ENCODE peak calls at places on chromosomes 3 and 15, in six cellular contexts. One of them, this sample, is unnamed.

GRCh38 chr15:87118424-87118823 is 1038.8 kb downstream of the AGBL1 start:
- DNase-seq in astrocyte of the spinal cord: no peak
- DNase-seq in A549: no peak
- DNase-seq in fibroblast of pulmonary artery: no peak
- DNase-seq in left ventricle myocardium inferior: no peak
- DNase-seq in cardiac fibroblast: no peak
- DNase-seq in this sample: no peak

GRCh38 chr3:60303160-60303559 is 948.1 kb downstream of the FHIT start:
- DNase-seq in astrocyte of the spinal cord: no peak
- DNase-seq in A549: no peak
- DNase-seq in fibroblast of pulmonary artery: peak
- DNase-seq in left ventricle myocardium inferior: no peak
- DNase-seq in cardiac fibroblast: no peak
- DNase-seq in this sample: no peak

GRCh38 chr3:61008168-61008737 is 243.0 kb downstream of the FHIT start:
- DNase-seq in astrocyte of the spinal cord: no peak
- DNase-seq in A549: no peak
- DNase-seq in fibroblast of pulmonary artery: no peak
- DNase-seq in left ventricle myocardium inferior: no peak
- DNase-seq in cardiac fibroblast: no peak
- DNase-seq in this sample: no peak

GRCh38 chr15:63250312-63250965 is 27.0 kb upstream of the APH1B start:
- DNase-seq in astrocyte of the spinal cord: peak
- DNase-seq in A549: no peak
- DNase-seq in fibroblast of pulmonary artery: peak
- DNase-seq in left ventricle myocardium inferior: no peak
- DNase-seq in cardiac fibroblast: peak
- DNase-seq in this sample: no peak

GRCh38 chr15:40282144-40282869 is 557 bp downstream of the ANKRD63 start:
- DNase-seq in astrocyte of the spinal cord: no peak
- DNase-seq in A549: peak
- DNase-seq in fibroblast of pulmonary artery: no peak
- DNase-seq in left ventricle myocardium inferior: peak
- DNase-seq in cardiac fibroblast: peak
- DNase-seq in this sample: no peak

GRCh38 chr15:75325922-75326321 is 9.9 kb upstream of the COMMD4 start:
- DNase-seq in astrocyte of the spinal cord: no peak
- DNase-seq in A549: no peak
- DNase-seq in fibroblast of pulmonary artery: no peak
- DNase-seq in left ventricle myocardium inferior: no peak
- DNase-seq in cardiac fibroblast: no peak
- DNase-seq in this sample: no peak

GRCh38 chr15:66789029-66790025 is 87.3 kb downstream of the SMAD6 start:
- DNase-seq in astrocyte of the spinal cord: peak
- DNase-seq in A549: no peak
- DNase-seq in fibroblast of pulmonary artery: peak
- DNase-seq in left ventricle myocardium inferior: peak
- DNase-seq in cardiac fibroblast: peak
- DNase-seq in this sample: peak

GRCh38 chr15:71110800-71111565 is 4.3 kb upstream of the THSD4 start:
- DNase-seq in astrocyte of the spinal cord: no peak
- DNase-seq in A549: no peak
- DNase-seq in fibroblast of pulmonary artery: no peak
- DNase-seq in left ventricle myocardium inferior: no peak
- DNase-seq in cardiac fibroblast: no peak
- DNase-seq in this sample: no peak

GRCh38 chr3:189041482-189042090 is 130.2 kb upstream of the TPRG1 start:
- DNase-seq in astrocyte of the spinal cord: peak
- DNase-seq in A549: peak
- DNase-seq in fibroblast of pulmonary artery: peak
- DNase-seq in left ventricle myocardium inferior: no peak
- DNase-seq in cardiac fibroblast: peak
- DNase-seq in this sample: peak

GRCh38 chr3:121707531-121708273 is 41.8 kb downstream of the GOLGB1 start:
- DNase-seq in astrocyte of the spinal cord: peak
- DNase-seq in A549: no peak
- DNase-seq in fibroblast of pulmonary artery: no peak
- DNase-seq in left ventricle myocardium inferior: no peak
- DNase-seq in cardiac fibroblast: peak
- DNase-seq in this sample: no peak

GRCh38 chr3:123632161-123632655 is 47.4 kb upstream of the HACD2 start:
- DNase-seq in astrocyte of the spinal cord: peak
- DNase-seq in A549: no peak
- DNase-seq in fibroblast of pulmonary artery: peak
- DNase-seq in left ventricle myocardium inferior: no peak
- DNase-seq in cardiac fibroblast: no peak
- DNase-seq in this sample: peak

GRCh38 chr3:159964166-159964973 is 24.3 kb upstream of the IL12A start:
- DNase-seq in astrocyte of the spinal cord: peak
- DNase-seq in A549: peak
- DNase-seq in fibroblast of pulmonary artery: peak
- DNase-seq in left ventricle myocardium inferior: no peak
- DNase-seq in cardiac fibroblast: peak
- DNase-seq in this sample: no peak

GRCh38 chr3:86047329-86047625 is 943.7 kb downstream of the VGLL3 start:
- DNase-seq in astrocyte of the spinal cord: no peak
- DNase-seq in A549: no peak
- DNase-seq in fibroblast of pulmonary artery: no peak
- DNase-seq in left ventricle myocardium inferior: no peak
- DNase-seq in cardiac fibroblast: no peak
- DNase-seq in this sample: no peak

GRCh38 chr3:151016421-151016820 is 43.9 kb upstream of the CLRN1 start:
- DNase-seq in astrocyte of the spinal cord: no peak
- DNase-seq in A549: no peak
- DNase-seq in fibroblast of pulmonary artery: peak
- DNase-seq in left ventricle myocardium inferior: no peak
- DNase-seq in cardiac fibroblast: peak
- DNase-seq in this sample: no peak

GRCh38 chr15:36911322-36911944 is 188.9 kb downstream of the MEIS2 start:
- DNase-seq in astrocyte of the spinal cord: peak
- DNase-seq in A549: no peak
- DNase-seq in fibroblast of pulmonary artery: peak
- DNase-seq in left ventricle myocardium inferior: no peak
- DNase-seq in cardiac fibroblast: peak
- DNase-seq in this sample: no peak

GRCh38 chr3:190840146-190840545 is 22.3 kb downstream of the GMNC start:
- DNase-seq in astrocyte of the spinal cord: no peak
- DNase-seq in A549: no peak
- DNase-seq in fibroblast of pulmonary artery: peak
- DNase-seq in left ventricle myocardium inferior: no peak
- DNase-seq in cardiac fibroblast: peak
- DNase-seq in this sample: no peak

GRCh38 chr15:64162478-64162868 is 349 bp downstream of the PPIB start:
- DNase-seq in astrocyte of the spinal cord: no peak
- DNase-seq in A549: peak
- DNase-seq in fibroblast of pulmonary artery: no peak
- DNase-seq in left ventricle myocardium inferior: no peak
- DNase-seq in cardiac fibroblast: no peak
- DNase-seq in this sample: no peak

GRCh38 chr3:149510480-149510879 is 36.0 kb downstream of the TM4SF4 start:
- DNase-seq in astrocyte of the spinal cord: no peak
- DNase-seq in A549: no peak
- DNase-seq in fibroblast of pulmonary artery: no peak
- DNase-seq in left ventricle myocardium inferior: no peak
- DNase-seq in cardiac fibroblast: no peak
- DNase-seq in this sample: no peak

GRCh38 chr3:149506965-149507364 is 32.5 kb downstream of the TM4SF4 start:
- DNase-seq in astrocyte of the spinal cord: peak
- DNase-seq in A549: no peak
- DNase-seq in fibroblast of pulmonary artery: no peak
- DNase-seq in left ventricle myocardium inferior: no peak
- DNase-seq in cardiac fibroblast: no peak
- DNase-seq in this sample: no peak

GRCh38 chr3:149511040-149511626 is 36.6 kb downstream of the TM4SF4 start:
- DNase-seq in astrocyte of the spinal cord: no peak
- DNase-seq in A549: no peak
- DNase-seq in fibroblast of pulmonary artery: no peak
- DNase-seq in left ventricle myocardium inferior: no peak
- DNase-seq in cardiac fibroblast: no peak
- DNase-seq in this sample: no peak

GRCh38 chr3:149506540-149506939 is 32.0 kb downstream of the TM4SF4 start:
- DNase-seq in astrocyte of the spinal cord: peak
- DNase-seq in A549: no peak
- DNase-seq in fibroblast of pulmonary artery: no peak
- DNase-seq in left ventricle myocardium inferior: no peak
- DNase-seq in cardiac fibroblast: peak
- DNase-seq in this sample: no peak

DNA sequence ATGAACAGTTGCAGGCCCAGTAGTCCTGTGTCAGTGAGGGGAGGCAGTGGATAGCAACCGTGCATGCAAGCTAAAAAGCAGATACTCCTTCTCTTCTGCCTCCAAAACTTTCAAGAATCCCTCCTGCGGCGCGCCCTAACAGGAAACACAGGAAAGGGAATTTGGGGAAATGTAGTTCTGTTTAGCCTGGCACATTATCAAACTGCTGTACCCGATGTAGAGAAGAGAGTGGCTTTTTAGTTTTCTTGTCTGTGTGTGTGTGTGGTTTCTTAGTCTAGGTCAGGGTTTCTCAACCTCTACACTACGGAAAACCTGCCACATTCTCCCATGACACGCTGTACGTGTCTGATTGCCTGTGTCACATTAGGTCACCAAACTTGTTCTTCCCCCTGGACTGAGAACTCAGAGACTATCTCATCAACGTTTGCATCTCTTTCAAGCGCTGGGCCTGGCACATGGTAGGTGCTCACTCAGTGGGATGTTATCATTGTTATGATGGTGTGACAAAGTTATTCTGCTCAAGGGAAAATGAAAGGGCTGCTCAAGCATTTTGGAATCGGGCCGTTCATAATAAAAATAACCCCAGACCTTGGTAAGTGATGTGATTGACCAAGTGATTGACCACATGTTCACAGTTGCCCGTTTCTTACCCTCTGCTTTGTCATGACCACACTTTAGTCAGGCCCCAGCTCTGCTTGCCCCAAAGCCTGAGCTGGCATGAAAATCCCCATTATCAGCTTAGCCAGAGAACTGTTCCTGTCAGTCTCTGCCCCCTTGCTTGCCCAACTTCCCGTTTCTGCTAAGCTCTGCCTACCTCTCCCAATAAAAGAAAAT is 33.2 kb downstream of the TM4SF4 start:
- DNase-seq in astrocyte of the spinal cord: peak
- DNase-seq in A549: no peak
- DNase-seq in fibroblast of pulmonary artery: peak
- DNase-seq in left ventricle myocardium inferior: no peak
- DNase-seq in cardiac fibroblast: peak
- DNase-seq in this sample: no peak
- H3K4me3 ChIP-seq in astrocyte of the spinal cord: no peak
- H3K4me3 ChIP-seq in A549: no peak
- H3K4me3 ChIP-seq in fibroblast of pulmonary artery: no peak
- H3K4me3 ChIP-seq in left ventricle myocardium inferior: peak
- H3K4me3 ChIP-seq in cardiac fibroblast: no peak
- H3K4me3 ChIP-seq in this sample: no peak

GRCh38 chr15:80595391-80595790 is 99.7 kb upstream of the ABHD17C start:
- DNase-seq in astrocyte of the spinal cord: no peak
- DNase-seq in A549: no peak
- DNase-seq in fibroblast of pulmonary artery: peak
- DNase-seq in left ventricle myocardium inferior: no peak
- DNase-seq in cardiac fibroblast: peak
- DNase-seq in this sample: no peak
- H3K4me3 ChIP-seq in astrocyte of the spinal cord: no peak
- H3K4me3 ChIP-seq in A549: no peak
- H3K4me3 ChIP-seq in fibroblast of pulmonary artery: no peak
- H3K4me3 ChIP-seq in left ventricle myocardium inferior: no peak
- H3K4me3 ChIP-seq in cardiac fibroblast: no peak
- H3K4me3 ChIP-seq in this sample: no peak

GRCh38 chr3:72745146-72745976 is 102.9 kb downstream of the SHQ1 start:
- DNase-seq in astrocyte of the spinal cord: peak
- DNase-seq in A549: no peak
- DNase-seq in fibroblast of pulmonary artery: no peak
- DNase-seq in left ventricle myocardium inferior: no peak
- DNase-seq in cardiac fibroblast: no peak
- DNase-seq in this sample: no peak

GRCh38 chr3:72744330-72744729 is 103.9 kb downstream of the SHQ1 start:
- DNase-seq in astrocyte of the spinal cord: no peak
- DNase-seq in A549: no peak
- DNase-seq in fibroblast of pulmonary artery: no peak
- DNase-seq in left ventricle myocardium inferior: no peak
- DNase-seq in cardiac fibroblast: no peak
- DNase-seq in this sample: no peak

GRCh38 chr3:72738752-72739520 is 109.3 kb downstream of the SHQ1 start:
- DNase-seq in astrocyte of the spinal cord: no peak
- DNase-seq in A549: peak
- DNase-seq in fibroblast of pulmonary artery: no peak
- DNase-seq in left ventricle myocardium inferior: peak
- DNase-seq in cardiac fibroblast: no peak
- DNase-seq in this sample: no peak

DNA sequence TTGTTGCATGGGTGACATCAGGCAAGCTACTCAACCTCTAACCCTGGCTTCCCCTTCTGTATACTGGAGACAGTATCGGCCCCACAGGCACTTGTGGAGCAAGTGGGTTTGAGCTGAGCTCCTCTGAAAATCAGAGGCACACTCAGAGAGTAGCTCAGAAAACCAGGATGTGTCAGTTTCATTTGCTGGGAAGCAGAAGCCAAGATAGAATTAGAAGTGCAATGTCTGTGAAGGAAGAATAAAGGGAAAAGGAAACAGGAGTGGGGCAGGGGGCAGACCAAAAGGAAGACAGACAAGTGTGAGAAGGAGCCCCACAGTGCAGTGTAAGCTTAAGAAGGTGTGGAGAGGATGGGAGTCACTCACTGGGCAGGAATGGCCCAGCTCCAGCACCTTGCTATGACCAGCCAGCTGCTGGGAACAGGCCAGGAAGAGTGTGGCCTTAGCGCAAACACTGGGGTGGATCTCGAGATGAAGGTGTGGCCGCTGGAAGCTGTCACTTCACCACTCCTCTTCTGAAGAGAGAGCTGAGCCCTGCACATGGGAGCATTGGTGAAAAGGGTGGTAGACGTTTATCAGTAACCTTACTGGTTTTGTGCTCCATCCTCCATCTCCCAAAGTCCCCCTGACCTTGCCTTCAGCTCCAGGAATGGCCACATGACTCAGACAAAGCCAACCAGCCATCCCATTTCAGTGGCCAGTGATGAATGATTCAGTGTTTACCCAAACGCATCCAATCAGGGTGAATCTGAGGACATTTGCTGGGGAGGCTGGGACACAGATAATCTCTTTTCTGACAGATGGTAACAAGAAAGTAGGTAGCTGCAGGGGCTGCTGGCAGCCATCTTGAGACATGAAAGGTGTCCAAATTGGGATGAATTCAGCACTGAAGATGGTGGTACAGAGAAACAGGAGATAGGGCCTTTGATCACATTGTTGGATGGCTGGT is 108.5 kb downstream of the SHQ1 start:
- DNase-seq in astrocyte of the spinal cord: no peak
- DNase-seq in A549: no peak
- DNase-seq in fibroblast of pulmonary artery: no peak
- DNase-seq in left ventricle myocardium inferior: no peak
- DNase-seq in cardiac fibroblast: peak
- DNase-seq in this sample: no peak
- H3K4me3 ChIP-seq in astrocyte of the spinal cord: no peak
- H3K4me3 ChIP-seq in A549: no peak
- H3K4me3 ChIP-seq in fibroblast of pulmonary artery: no peak
- H3K4me3 ChIP-seq in left ventricle myocardium inferior: no peak
- H3K4me3 ChIP-seq in cardiac fibroblast: no peak
- H3K4me3 ChIP-seq in this sample: no peak

DNA sequence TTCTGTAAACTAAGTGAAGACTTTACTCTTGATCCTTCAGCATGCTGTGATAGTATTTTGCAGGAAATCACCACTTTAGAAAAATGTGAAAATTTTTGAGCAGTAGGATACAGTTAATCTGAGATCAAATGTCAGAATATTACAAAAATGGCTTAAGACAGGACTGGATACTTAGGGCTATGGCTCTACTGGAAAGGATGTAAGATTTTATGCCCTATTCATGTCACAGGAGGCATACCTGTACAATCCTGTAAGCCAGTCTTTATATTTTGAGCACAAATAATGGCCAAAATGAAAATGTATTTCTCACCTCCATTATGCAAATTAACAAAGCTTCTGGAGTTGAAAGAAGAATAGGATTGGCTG is 8.6 kb upstream of the TGFBR2 start:
- DNase-seq in astrocyte of the spinal cord: no peak
- DNase-seq in A549: no peak
- DNase-seq in fibroblast of pulmonary artery: no peak
- DNase-seq in left ventricle myocardium inferior: no peak
- DNase-seq in cardiac fibroblast: no peak
- DNase-seq in this sample: no peak
- H3K4me3 ChIP-seq in astrocyte of the spinal cord: no peak
- H3K4me3 ChIP-seq in A549: no peak
- H3K4me3 ChIP-seq in fibroblast of pulmonary artery: no peak
- H3K4me3 ChIP-seq in left ventricle myocardium inferior: no peak
- H3K4me3 ChIP-seq in cardiac fibroblast: no peak
- H3K4me3 ChIP-seq in this sample: no peak